ENCODE peak calls at places on chromosomes 6 and 20, in six cellular contexts. S, J, D, E, I and L are unnamed samples.

GRCh38 chr20:40110241-40110910 is 578.7 kb downstream of the MAFB start:
- DNase-seq in D (no peak), S (no peak), J (no peak), E (no peak), I (no peak), L (no peak)

GRCh38 chr20:47205577-47206123 is 150.8 kb downstream of the ZMYND8 start:
- DNase-seq in D (no peak), I (peak; percentile 25), E (peak; percentile 77), J (peak; percentile 7), S (no peak), L (peak; percentile 31)

GRCh38 chr20:17227199-17227535 is 327 bp downstream of the PCSK2 start:
- DNase-seq in S (no peak), J (no peak), E (no peak), D (no peak), I (no peak), L (no peak)

GRCh38 chr6:154917941-154918340 is 77.2 kb upstream of the TIAM2 start:
- DNase-seq in D (no peak), E (no peak), J (no peak), I (no peak), S (no peak), L (no peak)

GRCh38 chr20:881051-881820 is 34.9 kb downstream of the ANGPT4 start:
- DNase-seq in D (no peak), J (no peak), E (no peak), I (no peak), S (peak; percentile 57), L (peak; percentile 24)

GRCh38 chr6:47135772-47136171 is 93.6 kb upstream of the ADGRF1 start:
- DNase-seq in E (no peak), S (no peak), D (peak; percentile 50), J (no peak), I (no peak), L (no peak)

GRCh38 chr6:13351271-13351670 is 22.9 kb upstream of the TBC1D7 start:
- DNase-seq in S (no peak), E (no peak), I (no peak), J (no peak), D (no peak), L (no peak)

GRCh38 chr6:5672581-5673011 is 334.1 kb downstream of the NRN1 start:
- DNase-seq in D (peak; percentile 67), I (no peak), E (no peak), J (no peak), S (peak; percentile 8), L (no peak)